ENCODE peak calls at places on chromosome 1, in six cellular contexts. E, C, G, M, H and Q are unnamed samples.

GRCh38 chr1:42290130-42290529 is 44.9 kb downstream of the FOXJ3 start:
- DNase-seq in H (no peak), M (no peak), E (no peak), G (no peak), C (no peak), Q (no peak)

GRCh38 chr1:46466477-46467182 is 23.0 kb upstream of the DMBX1 start:
- DNase-seq in H (peak), C (peak), E (peak), M (no peak), G (no peak), Q (no peak)

GRCh38 chr1:55416164-55416842 is 201.1 kb upstream of the USP24 start:
- DNase-seq in G (no peak), H (no peak), C (no peak), E (no peak), M (no peak), Q (no peak)

GRCh38 chr1:165928075-165928731 is 100.8 kb downstream of the UCK2 start:
- DNase-seq in G (no peak), C (peak), H (peak), M (no peak), E (peak), Q (no peak)

GRCh38 chr1:31670583-31670944 is 25.9 kb upstream of the PEF1 start:
- DNase-seq in E (no peak), H (no peak), G (no peak), M (no peak), C (no peak), Q (no peak)

GRCh38 chr1:107748529-107748928 is 216.5 kb downstream of the VAV3 start:
- DNase-seq in E (peak), C (no peak), G (no peak), H (peak), M (no peak), Q (no peak)

GRCh38 chr1:17829579-17829978 is 74.4 kb downstream of the ACTL8 start:
- DNase-seq in H (no peak), E (no peak), M (no peak), C (no peak), G (no peak), Q (no peak)

GRCh38 chr1:29490204-29490934 is 254.0 kb downstream of the PTPRU start:
- DNase-seq in G (no peak), E (no peak), M (no peak), C (no peak), H (no peak), Q (no peak)